ENCODE peak calls at places on chromosomes 2 and 18, in five cellular contexts. M is tibial nerve, V is uterus, Z is adrenal gland, Y is ovary. R is an unnamed sample. For H3K4me1, the result is how much of the 10 kb centered on the place peaks cover.

GRCh38 chr2:205270689-205271088 is 411.6 kb upstream of the NRP2 start:
- DNase-seq in M (no peak), V (no peak), Y (no peak), Z (no peak), R (peak)

GRCh38 chr2:235946590-235946989 is 221.6 kb downstream of the GBX2 start:
- DNase-seq in M (no peak), V (no peak), Y (no peak), Z (no peak), R (no peak)

GRCh38 chr18:26442139-26442538 is 106.2 kb downstream of the KCTD1 start:
- DNase-seq in V (no peak), M (no peak), Y (no peak), Z (no peak), R (no peak)

GRCh38 chr2:232288489-232288888 is 90.1 kb upstream of the ALPP start:
- DNase-seq in V (no peak), Y (no peak), Z (no peak), M (no peak), R (peak)

GRCh38 chr2:215038411-215038810 is 100.0 kb downstream of the ABCA12 start:
- DNase-seq in M (no peak), V (no peak), Y (no peak), Z (no peak), R (no peak)

GRCh38 chr2:84649487-84650142 is 133.3 kb downstream of the DNAH6 start:
- DNase-seq in V (no peak), M (no peak), Y (no peak), Z (no peak), R (no peak)

GRCh38 chr2:101396352-101396717 is 9.0 kb upstream of the CREG2 start:
- DNase-seq in Y (no peak), M (no peak), V (no peak), Z (no peak), R (no peak)

GRCh38 chr2:64485961-64486360 is 32.0 kb downstream of the LGALSL start:
- DNase-seq in V (no peak), Z (no peak), Y (no peak), M (no peak), R (no peak)

GRCh38 chr2:191255756-191256312 is 10.6 kb downstream of the MYO1B start:
- DNase-seq in Z (no peak), Y (no peak), M (no peak), V (no peak), R (no peak)
- H3K4me1 ChIP-seq in Z (under half), Y (under half), M (under half), V (under half), R (under half)

DNA sequence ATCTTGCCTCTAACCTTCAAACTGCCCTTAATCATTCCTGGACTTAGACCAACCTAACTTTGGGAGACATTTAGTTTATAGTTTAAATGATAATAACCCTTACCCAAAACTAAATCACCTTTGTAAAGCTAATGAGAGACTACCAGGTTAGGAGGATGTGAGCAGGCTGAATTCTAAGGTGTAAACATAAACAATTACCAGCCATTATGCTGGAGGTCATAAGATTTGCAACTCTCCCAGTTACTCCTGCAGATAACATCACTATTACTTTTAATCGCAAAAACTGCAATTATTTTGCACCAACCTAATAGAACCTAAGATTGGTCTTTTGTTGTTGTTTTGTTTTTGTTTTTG is 86.5 kb upstream of the MSH6 start:
- DNase-seq in Y (no peak), M (no peak), V (no peak), Z (no peak), R (no peak)
- H3K4me3 ChIP-seq in Y (no peak), M (no peak), V (no peak), Z (no peak), R (no peak)

GRCh38 chr2:95352291-95353054 is 50.0 kb upstream of the FAHD2A start:
- DNase-seq in Y (no peak), V (no peak), M (no peak), Z (no peak), R (no peak)
- TF ChIP-seq POLR2A in Y (no peak), V (no peak), M (no peak), Z (no peak), R (no peak)

GRCh38 chr2:10214179-10214578 is 88.5 kb upstream of the HPCAL1 start:
- DNase-seq in V (no peak), Z (no peak), Y (no peak), M (no peak), R (no peak)

GRCh38 chr2:10218036-10218435 is 84.7 kb upstream of the HPCAL1 start:
- DNase-seq in V (no peak), M (no peak), Z (no peak), Y (no peak), R (no peak)

GRCh38 chr2:10216677-10217498 is 85.8 kb upstream of the HPCAL1 start:
- DNase-seq in Y (no peak), V (no peak), Z (no peak), M (no peak), R (no peak)

GRCh38 chr2:10217499-10217861 is 85.2 kb upstream of the HPCAL1 start:
- DNase-seq in Z (no peak), M (no peak), V (no peak), Y (no peak), R (no peak)

GRCh38 chr2:10215393-10215935 is 87.2 kb upstream of the HPCAL1 start:
- DNase-seq in M (no peak), Z (no peak), V (no peak), Y (no peak), R (no peak)
- H3K4me1 ChIP-seq in M (under half), Z (under half), V (under half), Y (under half), R (under half)

GRCh38 chr2:44952806-44953685 is 11.5 kb downstream of the SIX3 start:
- DNase-seq in M (no peak), V (no peak), Z (no peak), Y (no peak), R (no peak)
- H3K4me3 ChIP-seq in M (peak), V (no peak), Z (no peak), Y (no peak), R (peak)

GRCh38 chr2:144519934-144520717 is at the start of gene ZEB2:
- DNase-seq in V (peak), Y (peak), M (no peak), Z (peak), R (peak)
- TF ChIP-seq POLR2A in V (peak), Y (peak), M (peak), Z (peak), R (peak)

GRCh38 chr2:97741251-97741650 is 27.9 kb downstream of the ZAP70 start:
- DNase-seq in M (no peak), Y (no peak), V (no peak), Z (no peak), R (no peak)
- H3K4me1 ChIP-seq in M (under half), Y (under half), V (under half), Z (under half), R (under half)

R was measured in testis.